ENCODE peak calls at places on chromosomes 7 and 10, in four cellular contexts. Z, R, Q and D are unnamed samples.

GRCh38 chr10:28668363-28669226 is 8.7 kb upstream of the BAMBI start:
- DNase-seq in Q (peak; percentile 51), R (peak; percentile 75), Z (peak; percentile 41), D (peak; percentile 82)

GRCh38 chr10:73398024-73398423 is 15.8 kb downstream of the ANXA7 start:
- DNase-seq in Z (no peak), R (no peak), Q (no peak), D (no peak)

GRCh38 chr10:132787253-132788179 is 1.6 kb upstream of the NKX6-2 start:
- DNase-seq in Z (no peak), R (no peak), Q (no peak), D (no peak)

GRCh38 chr10:1670541-1671365 is 66.6 kb downstream of the ADARB2 start:
- DNase-seq in Q (no peak), R (no peak), Z (no peak), D (no peak)

GRCh38 chr7:44454348-44454747 is 36.1 kb downstream of the NUDCD3 start:
- DNase-seq in R (no peak), Q (no peak), Z (no peak), D (no peak)

GRCh38 chr7:28973591-28973990 is 15.5 kb upstream of the TRIL start:
- DNase-seq in Q (no peak), R (no peak), Z (no peak), D (no peak)

GRCh38 chr7:16644157-16644556 is 1.4 kb downstream of the ANKMY2 start:
- DNase-seq in R (no peak), Z (no peak), Q (no peak), D (no peak)

GRCh38 chr10:126702181-126702580 is 31.7 kb upstream of the C10orf90 start:
- DNase-seq in Z (peak; percentile 75), Q (no peak), R (no peak), D (no peak)

GRCh38 chr10:101625821-101626412 is 37.8 kb downstream of the DPCD start:
- DNase-seq in Z (no peak), Q (no peak), R (no peak), D (no peak)

GRCh38 chr10:20970708-20971107 is 73.6 kb upstream of the NEBL start:
- DNase-seq in Z (no peak), Q (no peak), R (no peak), D (no peak)

GRCh38 chr7:12637328-12637727 is 50.1 kb upstream of the ARL4A start:
- DNase-seq in R (no peak), Q (no peak), Z (no peak), D (no peak)

GRCh38 chr7:12637819-12638592 is 49.4 kb upstream of the ARL4A start:
- DNase-seq in Z (no peak), R (no peak), Q (no peak), D (no peak)

GRCh38 chr7:12633589-12633988 is 53.8 kb upstream of the ARL4A start:
- DNase-seq in R (no peak), Q (no peak), Z (no peak), D (no peak)

GRCh38 chr7:12638851-12639467 is 48.5 kb upstream of the ARL4A start:
- DNase-seq in Z (peak; percentile 25), R (no peak), Q (no peak), D (no peak)

DNA sequence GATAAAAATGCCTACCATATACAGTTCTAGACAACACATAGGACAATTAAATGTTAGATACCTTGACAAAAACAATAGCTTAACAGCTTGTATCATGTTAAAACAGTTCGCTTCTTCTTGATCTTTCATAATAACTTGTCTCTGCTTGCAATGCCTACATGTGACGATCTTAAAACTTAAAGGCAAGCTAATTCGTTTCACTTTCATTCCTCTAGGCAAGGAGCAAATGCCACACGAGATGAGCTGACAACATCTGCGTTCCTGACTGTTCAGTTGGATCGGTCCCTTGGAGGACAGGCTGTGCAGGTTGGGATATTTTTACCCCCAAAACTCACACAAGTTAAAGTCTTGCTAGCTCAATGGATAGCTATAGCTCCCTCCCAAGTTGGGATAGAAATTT is 51.6 kb upstream of the ARL4A start:
- DNase-seq in Z (no peak), Q (no peak), R (no peak), D (no peak)
- H3K4me3 ChIP-seq in Z (no peak overlapping the region), Q (no peak overlapping the region), R (no peak overlapping the region), D (no peak overlapping the region)

DNA sequence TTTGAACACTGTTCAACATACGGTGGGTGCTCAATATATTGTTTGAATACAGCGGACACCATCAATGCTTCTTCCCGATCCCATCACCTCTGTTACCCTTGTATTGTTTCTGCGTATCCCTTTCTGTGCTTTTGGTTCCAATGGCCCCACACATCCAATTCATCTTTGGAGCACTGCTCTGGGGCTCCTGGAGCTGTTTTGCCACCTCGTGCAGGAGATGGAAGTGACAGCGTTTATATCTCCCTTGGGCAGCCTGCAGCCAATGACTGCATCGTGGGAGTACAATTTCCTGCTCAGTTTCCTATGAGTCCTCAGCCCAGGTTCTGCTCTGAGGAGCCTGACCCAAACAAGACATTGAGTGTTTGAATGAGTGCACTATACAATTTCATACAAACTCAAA is 50.2 kb upstream of the PIK3CG start:
- DNase-seq in Q (no peak), Z (no peak), R (no peak), D (no peak)
- H3K4me3 ChIP-seq in Q (no peak overlapping the region), Z (no peak overlapping the region), R (no peak overlapping the region), D (no peak overlapping the region)

DNA sequence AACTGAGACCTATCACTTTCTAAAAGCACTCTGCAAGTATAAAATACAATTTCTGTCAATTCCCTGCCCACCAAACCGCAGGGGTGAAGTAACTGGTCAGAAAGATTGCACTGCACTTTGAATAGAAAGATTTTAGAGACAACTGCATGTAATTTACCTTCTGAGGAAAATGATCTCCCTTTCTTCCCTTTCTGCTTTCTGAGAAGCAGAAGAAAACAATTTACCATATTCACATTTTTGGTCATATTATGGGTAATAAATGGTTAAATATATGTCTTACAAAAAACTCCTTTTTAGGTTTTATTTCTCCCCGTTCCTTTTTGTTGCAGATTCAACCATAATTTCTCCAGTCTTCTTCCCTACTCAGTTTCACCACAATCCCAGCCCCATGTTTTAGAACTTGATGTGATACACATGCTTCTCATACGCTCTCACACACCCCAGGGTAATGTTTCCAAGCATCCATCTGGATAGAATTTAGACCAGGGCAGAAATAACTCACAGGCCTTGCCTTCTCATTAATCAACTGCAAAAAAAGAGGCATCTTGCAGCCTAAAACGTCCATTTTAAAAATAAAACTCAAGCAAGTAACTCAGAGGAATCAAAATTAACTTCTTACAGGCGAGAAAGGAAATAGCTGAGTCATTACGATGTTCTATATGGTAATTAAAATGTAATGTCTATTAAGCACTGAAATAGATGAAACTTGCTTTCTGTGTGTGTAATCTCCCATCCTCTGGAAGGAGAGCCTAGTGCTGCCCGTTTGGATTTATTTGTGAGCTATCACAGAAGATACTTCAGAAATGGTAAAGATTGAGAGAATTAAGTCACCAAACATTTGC is 127.1 kb upstream of the RSU1 start:
- DNase-seq in Q (no peak), Z (peak; percentile 72), R (peak; percentile 34), D (no peak)
- H3K4me3 ChIP-seq in Q (no peak overlapping the region), Z (no peak overlapping the region), R (no peak overlapping the region), D (no peak overlapping the region)

GRCh38 chr10:58556516-58556915 is 43.8 kb downstream of the BICC1 start:
- DNase-seq in R (no peak), Q (no peak), Z (no peak), D (no peak)
- H3K4me3 ChIP-seq in R (no peak overlapping the region), Q (no peak overlapping the region), Z (no peak overlapping the region), D (no peak overlapping the region)

DNA sequence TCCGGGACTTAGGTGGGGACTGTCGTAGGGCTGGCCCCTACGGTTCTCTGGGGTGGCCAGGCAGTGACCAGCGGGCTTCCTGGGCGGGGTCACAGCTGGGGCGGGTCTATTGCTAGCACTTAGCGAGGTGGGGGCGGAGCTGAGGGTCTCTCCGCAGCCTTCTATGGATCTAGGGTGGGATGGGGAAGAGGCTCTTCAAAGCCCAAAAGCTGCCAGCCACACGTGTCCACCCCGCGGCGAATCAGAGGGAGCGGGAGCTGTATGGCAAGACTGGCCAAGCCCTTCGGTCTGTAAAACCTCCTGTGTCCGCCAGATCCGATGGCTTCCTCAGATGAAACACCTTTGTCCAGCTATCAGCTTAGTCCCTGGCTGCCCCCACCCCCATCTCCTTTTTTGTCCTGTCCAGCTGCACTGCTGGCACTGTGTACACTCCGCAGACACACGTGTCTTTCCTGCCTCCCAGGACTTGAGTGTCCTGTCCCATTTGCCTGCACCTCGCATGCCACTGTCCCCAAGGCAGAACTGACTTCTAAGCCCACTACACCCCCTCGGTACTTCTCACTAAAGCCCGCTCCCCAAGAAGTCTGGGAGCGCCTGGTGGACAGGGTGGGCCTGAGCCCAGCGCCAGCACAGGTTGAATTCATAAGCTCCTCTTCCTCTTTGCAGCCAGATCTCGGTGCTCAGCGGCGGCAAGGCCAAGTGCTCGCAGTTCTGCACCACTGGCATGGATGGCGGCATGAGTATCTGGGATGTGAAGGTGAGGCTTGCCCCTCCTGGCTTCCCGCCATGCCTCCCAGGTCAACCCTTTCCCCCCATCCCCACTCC is 14.8 kb downstream of the PDAP1 start:
- DNase-seq in Z (no peak), Q (no peak), R (peak; percentile 66), D (peak; percentile 53)
- H3K4me3 ChIP-seq in Z (peak overlapping the region; percentile 44), Q (peak overlapping the region; percentile 75), R (peak overlapping the region; percentile 54), D (peak overlapping the region; percentile 45)

GRCh38 chr10:104816501-104816900 is 175.4 kb downstream of the SORCS3 start:
- DNase-seq in Q (no peak), R (no peak), Z (no peak), D (no peak)

GRCh38 chr10:104824378-104825006 is 183.4 kb downstream of the SORCS3 start:
- DNase-seq in Z (peak; percentile 27), Q (no peak), R (no peak), D (peak; percentile 8)

GRCh38 chr10:104822088-104822487 is 181.0 kb downstream of the SORCS3 start:
- DNase-seq in Q (no peak), Z (no peak), R (no peak), D (no peak)

GRCh38 chr10:104819731-104820130 is 178.6 kb downstream of the SORCS3 start:
- DNase-seq in Q (no peak), Z (no peak), R (no peak), D (no peak)
- H3K4me3 ChIP-seq in Q (no peak overlapping the region), Z (no peak overlapping the region), R (no peak overlapping the region), D (no peak overlapping the region)

GRCh38 chr7:128829391-128830166 is 627 bp upstream of the FLNC start:
- DNase-seq in Q (peak; percentile 68), Z (peak; percentile 73), R (peak; percentile 68), D (no peak)

GRCh38 chr7:128831178-128831993 is 1.2 kb downstream of the FLNC start:
- DNase-seq in R (peak; percentile 78), Z (peak; percentile 74), Q (peak; percentile 46), D (peak; percentile 68)

GRCh38 chr7:128831994-128832879 is 2.0 kb downstream of the FLNC start:
- DNase-seq in R (peak; percentile 59), Z (peak; percentile 45), Q (peak; percentile 62), D (peak; percentile 45)

GRCh38 chr7:128832880-128833147 is 2.6 kb downstream of the FLNC start:
- DNase-seq in R (no peak), Z (no peak), Q (no peak), D (peak; percentile 36)

GRCh38 chr7:128830231-128831177 is at the start of gene FLNC:
- DNase-seq in Z (peak; percentile 50), R (peak; percentile 75), Q (peak; percentile 78), D (peak; percentile 72)
- H3K4me3 ChIP-seq in Z (peak within 1 kb of the TSS; percentile 93), R (peak within 1 kb of the TSS; percentile 57), Q (peak within 1 kb of the TSS; percentile 89), D (peak within 1 kb of the TSS; percentile 60)